ENCODE peak calls at places on chromosomes 3 and 15, in nine cellular contexts. One of them, this sample, is unnamed.

GRCh38 chr3:45088959-45089358 is 57.2 kb downstream of the CDCP1 start:
- DNase-seq in central memory CD4-positive, alpha-beta T cell: no peak
- DNase-seq in AG08396: no peak
- DNase-seq in right lobe of liver: no peak
- DNase-seq in stomach: no peak
- DNase-seq in stimulated activated CD4-positive, alpha-beta T cell treated with anti-CD3 and anti-CD28 coated beads, Interleukin-4, amount 100 ng/mL, for 48 hours: no peak
- DNase-seq in tibial nerve: no peak
- DNase-seq in left ventricle myocardium superior: no peak
- DNase-seq in kidney epithelial cell: no peak
- DNase-seq in this sample: no peak

GRCh38 chr15:77901251-77901881 is 176.1 kb downstream of the TBC1D2B start:
- DNase-seq in central memory CD4-positive, alpha-beta T cell: no peak
- DNase-seq in AG08396: no peak
- DNase-seq in right lobe of liver: no peak
- DNase-seq in stomach: no peak
- DNase-seq in stimulated activated CD4-positive, alpha-beta T cell treated with anti-CD3 and anti-CD28 coated beads, Interleukin-4, amount 100 ng/mL, for 48 hours: no peak
- DNase-seq in tibial nerve: no peak
- DNase-seq in left ventricle myocardium superior: peak; percentile 30
- DNase-seq in kidney epithelial cell: no peak
- DNase-seq in this sample: peak; percentile 64

GRCh38 chr15:93233710-93234109 is 144.7 kb upstream of the RGMA start:
- DNase-seq in central memory CD4-positive, alpha-beta T cell: no peak
- DNase-seq in AG08396: no peak
- DNase-seq in right lobe of liver: no peak
- DNase-seq in stomach: no peak
- DNase-seq in stimulated activated CD4-positive, alpha-beta T cell treated with anti-CD3 and anti-CD28 coated beads, Interleukin-4, amount 100 ng/mL, for 48 hours: no peak
- DNase-seq in tibial nerve: no peak
- DNase-seq in left ventricle myocardium superior: no peak
- DNase-seq in kidney epithelial cell: no peak
- DNase-seq in this sample: no peak

GRCh38 chr15:65791335-65792129 is 561 bp downstream of the DENND4A start:
- DNase-seq in central memory CD4-positive, alpha-beta T cell: peak; percentile 43
- DNase-seq in AG08396: no peak
- DNase-seq in right lobe of liver: peak; percentile 80
- DNase-seq in stomach: peak; percentile 58
- DNase-seq in stimulated activated CD4-positive, alpha-beta T cell treated with anti-CD3 and anti-CD28 coated beads, Interleukin-4, amount 100 ng/mL, for 48 hours: peak; percentile 33
- DNase-seq in tibial nerve: peak; percentile 42
- DNase-seq in left ventricle myocardium superior: peak; percentile 76
- DNase-seq in kidney epithelial cell: no peak
- DNase-seq in this sample: peak; percentile 62

GRCh38 chr15:75640483-75641175 is 605 bp upstream of the IMP3 start:
- DNase-seq in central memory CD4-positive, alpha-beta T cell: peak; percentile 67
- DNase-seq in AG08396: no peak
- DNase-seq in right lobe of liver: peak; percentile 65
- DNase-seq in stomach: no peak
- DNase-seq in stimulated activated CD4-positive, alpha-beta T cell treated with anti-CD3 and anti-CD28 coated beads, Interleukin-4, amount 100 ng/mL, for 48 hours: no peak
- DNase-seq in tibial nerve: no peak
- DNase-seq in left ventricle myocardium superior: no peak
- DNase-seq in kidney epithelial cell: no peak
- DNase-seq in this sample: no peak

GRCh38 chr3:123046262-123046873 is 18.8 kb upstream of the SEMA5B start:
- DNase-seq in central memory CD4-positive, alpha-beta T cell: no peak
- DNase-seq in AG08396: no peak
- DNase-seq in right lobe of liver: no peak
- DNase-seq in stomach: no peak
- DNase-seq in stimulated activated CD4-positive, alpha-beta T cell treated with anti-CD3 and anti-CD28 coated beads, Interleukin-4, amount 100 ng/mL, for 48 hours: no peak
- DNase-seq in tibial nerve: no peak
- DNase-seq in left ventricle myocardium superior: no peak
- DNase-seq in kidney epithelial cell: no peak
- DNase-seq in this sample: no peak

GRCh38 chr15:68224546-68225250 is 4.8 kb downstream of the CLN6 start:
- DNase-seq in central memory CD4-positive, alpha-beta T cell: no peak
- DNase-seq in AG08396: no peak
- DNase-seq in right lobe of liver: no peak
- DNase-seq in stomach: peak; percentile 14
- DNase-seq in stimulated activated CD4-positive, alpha-beta T cell treated with anti-CD3 and anti-CD28 coated beads, Interleukin-4, amount 100 ng/mL, for 48 hours: no peak
- DNase-seq in tibial nerve: no peak
- DNase-seq in left ventricle myocardium superior: no peak
- DNase-seq in kidney epithelial cell: no peak
- DNase-seq in this sample: no peak

GRCh38 chr15:89490081-89490480 is 6.3 kb downstream of the RHCG start:
- DNase-seq in central memory CD4-positive, alpha-beta T cell: no peak
- DNase-seq in AG08396: no peak
- DNase-seq in right lobe of liver: peak; percentile 27
- DNase-seq in stomach: no peak
- DNase-seq in stimulated activated CD4-positive, alpha-beta T cell treated with anti-CD3 and anti-CD28 coated beads, Interleukin-4, amount 100 ng/mL, for 48 hours: no peak
- DNase-seq in tibial nerve: no peak
- DNase-seq in left ventricle myocardium superior: no peak
- DNase-seq in kidney epithelial cell: no peak
- DNase-seq in this sample: no peak

GRCh38 chr3:111850481-111850880 is 8.6 kb upstream of the PHLDB2 start:
- DNase-seq in central memory CD4-positive, alpha-beta T cell: no peak
- DNase-seq in AG08396: no peak
- DNase-seq in right lobe of liver: no peak
- DNase-seq in stomach: no peak
- DNase-seq in stimulated activated CD4-positive, alpha-beta T cell treated with anti-CD3 and anti-CD28 coated beads, Interleukin-4, amount 100 ng/mL, for 48 hours: no peak
- DNase-seq in tibial nerve: no peak
- DNase-seq in left ventricle myocardium superior: no peak
- DNase-seq in kidney epithelial cell: no peak
- DNase-seq in this sample: no peak

This sample was measured in tibial artery.